ENCODE peak calls at places on chromosomes 5 and 9, in five cellular contexts. X is IMR-90, K is mesendoderm, L is neuronal stem cell, I is mesenchymal stem cell. U is an unnamed sample.

GRCh38 chr5:30405821-30406220 is 787.7 kb upstream of the CDH6 start:
- DNase-seq in I (peak), L (no peak), X (peak), K (no peak), U (no peak)

GRCh38 chr5:1413611-1414241 is 31.5 kb downstream of the SLC6A3 start:
- DNase-seq in K (no peak), X (no peak), L (no peak), I (no peak), U (no peak)

GRCh38 chr9:91744114-91744513 is 205.9 kb downstream of the ROR2 start:
- DNase-seq in K (no peak), I (no peak), X (no peak), L (no peak), U (no peak)

GRCh38 chr9:125412166-125412565 is 150.5 kb downstream of the GAPVD1 start:
- DNase-seq in X (no peak), L (no peak), I (no peak), K (no peak), U (no peak)

GRCh38 chr5:74093501-74093993 is 467.6 kb downstream of the ARHGEF28 start:
- DNase-seq in K (no peak), I (no peak), L (no peak), X (no peak), U (no peak)

GRCh38 chr9:15087031-15087417 is 176.8 kb upstream of the FREM1 start:
- DNase-seq in X (peak), L (no peak), I (no peak), K (no peak), U (no peak)

GRCh38 chr9:10366171-10366779 is 246.5 kb downstream of the PTPRD start:
- DNase-seq in X (peak), I (peak), K (peak), L (peak), U (no peak)

GRCh38 chr9:133286523-133286922 is 11.5 kb upstream of the ABO start:
- DNase-seq in L (no peak), I (no peak), X (no peak), K (no peak), U (no peak)

GRCh38 chr9:6197330-6197729 is 18.3 kb upstream of the IL33 start:
- DNase-seq in L (peak), K (peak), X (peak), I (no peak), U (peak)

GRCh38 chr5:168747987-168748777 is 169.0 kb upstream of the PANK3 start:
- DNase-seq in I (no peak), L (peak), K (peak), X (no peak), U (peak)

GRCh38 chr9:133048595-133048994 is 13.2 kb upstream of the CEL start:
- DNase-seq in X (peak), I (peak), K (peak), L (no peak), U (peak)

GRCh38 chr5:81241001-81241400 is 7.9 kb downstream of the CKMT2 start:
- DNase-seq in I (no peak), K (no peak), X (no peak), L (no peak), U (no peak)

GRCh38 chr5:119327018-119327417 is 28.8 kb upstream of the TNFAIP8 start:
- DNase-seq in X (peak), I (no peak), K (no peak), L (no peak), U (no peak)

GRCh38 chr9:859251-859650 is 17.8 kb downstream of the DMRT1 start:
- DNase-seq in X (no peak), I (no peak), K (no peak), L (no peak), U (no peak)

GRCh38 chr5:72452515-72453259 is 54.5 kb downstream of the ZNF366 start:
- DNase-seq in X (peak), I (peak), L (no peak), K (peak), U (no peak)

GRCh38 chr5:84362061-84362720 is 22.5 kb downstream of the EDIL3 start:
- DNase-seq in K (no peak), L (no peak), X (no peak), I (no peak), U (no peak)

GRCh38 chr5:127958421-127959011 is 125.0 kb upstream of the SLC12A2 start:
- DNase-seq in K (no peak), I (no peak), L (no peak), X (no peak), U (no peak)

GRCh38 chr9:91179237-91180138 is 182.2 kb downstream of the AUH start:
- DNase-seq in L (no peak), K (no peak), X (peak), I (peak), U (no peak)

GRCh38 chr9:131278421-131279111 is 2.3 kb upstream of the FAM78A start:
- DNase-seq in X (no peak), L (no peak), K (no peak), I (no peak), U (no peak)

GRCh38 chr5:115423541-115423940 is 121.0 kb downstream of the FEM1C start:
- DNase-seq in X (no peak), K (no peak), I (no peak), L (no peak), U (no peak)

GRCh38 chr5:149597618-149598017 is 16.3 kb downstream of the ARHGEF37 start:
- DNase-seq in I (no peak), K (no peak), X (no peak), L (no peak), U (no peak)

GRCh38 chr5:149599375-149599774 is 18.1 kb downstream of the ARHGEF37 start:
- DNase-seq in K (no peak), X (no peak), L (no peak), I (no peak), U (no peak)

GRCh38 chr5:149594206-149594895 is 13.1 kb downstream of the ARHGEF37 start:
- DNase-seq in X (no peak), K (no peak), I (no peak), L (no peak), U (no peak)

GRCh38 chr5:149598966-149599365 is 17.7 kb downstream of the ARHGEF37 start:
- DNase-seq in I (no peak), L (no peak), K (no peak), X (no peak), U (no peak)

DNA sequence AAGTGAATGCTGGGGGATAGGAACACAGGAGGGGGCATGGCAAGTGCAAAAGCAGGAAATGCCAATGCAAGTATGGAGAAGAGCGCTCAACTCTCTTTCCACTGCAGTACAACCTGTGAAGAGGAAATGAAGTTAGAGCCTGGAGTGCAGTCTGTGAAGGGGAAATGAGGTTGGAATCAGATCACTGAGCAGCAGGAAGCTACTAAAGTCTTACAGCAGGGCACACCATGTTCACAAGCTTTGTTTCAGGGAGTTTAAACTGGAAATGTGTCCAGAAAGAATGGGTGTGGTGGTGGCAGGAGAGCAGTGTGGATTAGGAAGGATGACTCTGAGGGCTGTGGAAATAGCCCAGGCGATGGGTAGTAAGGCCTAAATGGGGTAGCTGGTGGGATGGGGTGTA is 15.4 kb downstream of the ARHGEF37 start:
- DNase-seq in K (peak), I (no peak), L (no peak), X (no peak), U (no peak)
- H3K23ac ChIP-seq in K (no peak), I (no peak), L (no peak), X (no peak), U (no peak)

GRCh38 chr9:70142101-70142500 is 98.5 kb downstream of the MAMDC2 start:
- DNase-seq in I (no peak), K (no peak), L (no peak), X (no peak), U (no peak)
- H2BK15ac ChIP-seq in I (no peak), K (no peak), L (no peak), X (no peak), U (no peak)

GRCh38 chr5:139644646-139645494 is 3.3 kb upstream of the CXXC5 start:
- DNase-seq in L (no peak), X (no peak), I (no peak), K (no peak), U (no peak)
- H2AK5ac ChIP-seq in L (no peak), X (no peak), I (peak), K (peak), U (no peak)

GRCh38 chr9:126451316-126451885 is 124.8 kb downstream of the MVB12B start:
- DNase-seq in L (no peak), X (no peak), I (no peak), K (no peak), U (peak)

GRCh38 chr9:126454250-126454649 is 127.6 kb downstream of the MVB12B start:
- DNase-seq in L (peak), I (no peak), K (no peak), X (no peak), U (peak)

GRCh38 chr9:126454795-126455194 is 128.2 kb downstream of the MVB12B start:
- DNase-seq in K (no peak), X (no peak), I (no peak), L (no peak), U (peak)

GRCh38 chr9:126452036-126452595 is 125.5 kb downstream of the MVB12B start:
- DNase-seq in X (no peak), I (no peak), L (no peak), K (no peak), U (peak)

DNA sequence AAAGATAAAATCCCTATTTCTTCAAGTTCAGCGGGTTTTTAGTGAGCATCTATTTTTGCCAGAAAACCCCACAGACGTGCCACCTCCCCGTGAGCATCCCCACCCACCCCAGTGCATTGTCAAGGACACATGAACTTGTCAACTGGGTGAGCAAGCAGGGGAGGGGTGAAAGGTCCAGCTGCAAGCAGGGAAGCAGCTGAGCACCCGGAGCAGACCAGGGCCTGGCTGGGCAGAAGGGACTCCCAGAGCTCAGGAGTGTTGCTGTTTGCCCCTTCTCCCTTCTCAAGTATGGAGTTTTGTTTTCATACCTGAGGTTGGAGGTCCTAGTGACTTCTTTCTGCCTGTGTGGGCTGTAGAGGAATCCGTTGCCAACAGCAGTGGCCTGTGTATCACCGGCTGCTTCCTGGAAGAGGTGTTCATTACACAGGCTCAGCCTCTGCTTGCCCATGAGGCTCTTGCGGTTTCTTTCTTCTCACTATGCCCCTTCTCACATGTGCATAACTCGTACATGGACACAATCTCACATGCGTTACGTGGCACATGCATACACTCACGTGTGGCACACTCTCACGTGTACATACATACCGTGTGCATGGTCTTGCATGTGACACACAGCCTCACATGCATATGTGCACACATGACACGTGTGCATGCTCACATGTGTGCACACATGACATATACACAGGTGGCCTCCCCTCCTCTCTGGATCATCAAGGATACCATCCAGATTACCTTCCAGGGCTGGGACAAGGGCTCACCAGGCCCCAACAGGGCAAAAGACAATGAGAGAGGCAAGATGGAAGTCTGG is 126.7 kb downstream of the MVB12B start:
- DNase-seq in K (no peak), L (no peak), X (no peak), I (no peak), U (peak)
- H3K23ac ChIP-seq in K (no peak), L (peak), X (no peak), I (no peak), U (no peak)

GRCh38 chr5:170552486-170553122 is 48.8 kb downstream of the KCNIP1 start:
- DNase-seq in X (peak), I (peak), K (peak), L (peak), U (peak)

GRCh38 chr5:170551076-170551475 is 47.3 kb downstream of the KCNIP1 start:
- DNase-seq in I (no peak), X (no peak), K (no peak), L (no peak), U (no peak)

GRCh38 chr5:170553218-170553617 is 49.4 kb downstream of the KCNIP1 start:
- DNase-seq in L (no peak), K (no peak), X (no peak), I (no peak), U (no peak)

GRCh38 chr5:170554566-170555267 is 50.9 kb downstream of the KCNIP1 start:
- DNase-seq in L (no peak), X (peak), K (peak), I (peak), U (peak)

GRCh38 chr5:170551622-170552021 is 47.8 kb downstream of the KCNIP1 start:
- DNase-seq in X (no peak), L (no peak), I (no peak), K (no peak), U (no peak)
- H2BK15ac ChIP-seq in X (no peak), L (no peak), I (no peak), K (no peak), U (no peak)

DNA sequence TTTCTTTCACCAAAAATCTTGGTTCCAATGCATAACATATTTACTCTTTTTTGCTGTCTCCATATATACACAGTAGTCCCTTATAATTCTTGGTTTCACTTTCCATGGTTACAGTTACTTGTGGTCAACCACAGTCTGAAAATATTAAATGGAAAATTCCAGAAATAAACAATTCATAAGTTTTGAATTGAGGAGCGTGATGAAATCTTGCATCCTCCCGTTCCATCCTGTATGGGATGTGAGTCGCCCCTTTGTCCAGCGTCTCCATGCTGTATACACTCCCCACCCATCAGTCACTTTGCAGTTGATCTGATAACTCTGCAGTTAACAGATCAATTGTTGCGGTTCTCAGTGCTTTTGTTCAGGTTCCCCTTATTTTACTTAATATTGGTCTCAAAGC is 11.5 kb upstream of the FAF2 start:
- DNase-seq in X (peak), K (no peak), I (peak), L (no peak), U (no peak)
- H2AK5ac ChIP-seq in X (no peak), K (no peak), I (no peak), L (no peak), U (no peak)

GRCh38 chr5:95743248-95743647 is 12.1 kb downstream of the RHOBTB3 start:
- DNase-seq in L (no peak), X (no peak), K (no peak), I (no peak), U (no peak)
- H3K23ac ChIP-seq in L (no peak), X (no peak), K (no peak), I (no peak), U (no peak)

GRCh38 chr5:98031496-98031895 is 742.0 kb upstream of the RGMB start:
- DNase-seq in K (no peak), L (no peak), I (no peak), X (no peak), U (no peak)

DNA sequence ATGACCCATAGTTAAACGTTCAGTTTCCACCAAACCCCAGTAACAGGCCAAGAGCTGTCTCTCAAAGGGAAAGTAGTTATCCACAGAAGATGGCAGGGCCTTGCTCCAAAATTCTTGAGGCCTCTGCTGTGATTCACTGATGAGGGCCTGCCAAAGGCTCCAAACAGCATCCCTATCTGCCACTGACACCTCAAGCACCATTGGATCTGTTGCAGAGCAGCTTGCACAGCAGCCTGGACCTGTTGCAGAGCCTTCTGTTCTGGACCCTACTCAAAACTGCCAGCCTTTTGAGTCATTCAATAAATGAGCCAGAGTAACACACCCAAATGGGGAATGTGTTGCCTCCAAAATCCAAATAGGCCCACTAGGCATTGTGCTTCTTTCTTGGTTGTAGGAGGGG is 741.5 kb upstream of the RGMB start:
- DNase-seq in K (no peak), X (peak), L (no peak), I (no peak), U (no peak)
- H2BK15ac ChIP-seq in K (no peak), X (no peak), L (no peak), I (no peak), U (no peak)

DNA sequence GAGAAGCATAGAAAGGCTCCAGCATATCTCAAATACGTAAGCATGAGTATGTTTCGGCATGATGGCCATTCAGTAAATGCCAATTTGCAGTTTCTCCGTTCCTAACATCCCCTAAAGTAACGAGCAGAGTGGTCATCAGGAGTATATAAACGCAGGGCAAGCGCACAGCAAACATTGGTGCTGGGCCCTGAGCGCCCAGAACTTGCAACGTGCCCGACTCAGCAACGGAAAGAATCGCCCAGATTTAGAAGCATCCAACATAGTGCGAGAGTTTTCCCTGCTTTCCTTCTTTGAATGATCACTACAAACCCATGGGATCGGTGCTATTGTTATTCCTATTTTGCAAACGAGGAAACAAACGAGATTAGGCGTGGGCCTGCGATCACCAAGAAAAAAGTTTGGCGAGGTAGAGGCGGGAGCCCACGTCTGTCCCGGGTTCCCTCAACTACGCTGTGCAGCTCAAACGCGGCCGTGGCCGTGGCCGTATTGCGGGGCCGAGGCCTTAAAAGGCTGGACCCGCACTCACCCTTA is 514 bp downstream of the RPS14 start:
- DNase-seq in I (peak), X (no peak), K (no peak), L (no peak), U (no peak)
- H2AK5ac ChIP-seq in I (peak), X (peak), K (peak), L (peak), U (no peak)

U was measured in H9.